ENCODE peak calls at places on chromosomes 13 and 19, in five cellular contexts. A is fibroblast of lung, E is tibial artery, F is LNCaP clone FGC, B is AG09309. D is an unnamed sample.

GRCh38 chr13:98405107-98405571 is 171.8 kb downstream of the STK24 start:
- DNase-seq in A (peak; percentile 14), E (no peak), F (no peak), B (no peak), D (no peak)

GRCh38 chr19:52778811-52779210 is 7.8 kb downstream of the ZNF600 start:
- DNase-seq in A (no peak), E (no peak), F (no peak), B (no peak), D (no peak)

GRCh38 chr19:23560051-23560450 is 127.0 kb downstream of the ZNF675 start:
- DNase-seq in A (no peak), E (no peak), F (no peak), B (no peak), D (no peak)

GRCh38 chr13:98909016-98909415 is 68.8 kb downstream of the DOCK9 start:
- DNase-seq in A (no peak), E (no peak), F (no peak), B (no peak), D (peak; percentile 35)

GRCh38 chr13:102484329-102484728 is 82.5 kb upstream of the FGF14 start:
- DNase-seq in A (peak; percentile 2), E (no peak), F (no peak), B (no peak), D (peak; percentile 9)

GRCh38 chr13:109447667-109448066 is 338.7 kb downstream of the IRS2 start:
- DNase-seq in A (no peak), E (no peak), F (no peak), B (no peak), D (no peak)

GRCh38 chr19:44512326-44513298 is 12.3 kb upstream of the ZNF180 start:
- DNase-seq in A (peak; percentile 35), E (no peak), F (peak; percentile 30), B (peak; percentile 31), D (peak; percentile 42)

GRCh38 chr13:66585669-66586203 is 644.4 kb downstream of the PCDH9 start:
- DNase-seq in A (peak; percentile 47), E (no peak), F (no peak), B (no peak), D (no peak)

GRCh38 chr19:1241417-1242095 is at the start of gene ATP5F1D:
- DNase-seq in A (peak; percentile 93), E (peak; percentile 97), F (no peak), B (peak; percentile 73), D (peak; percentile 96)

GRCh38 chr19:1238373-1239303 is 833 bp upstream of the CBARP start:
- DNase-seq in A (no peak), E (no peak), F (no peak), B (no peak), D (no peak)

GRCh38 chr19:1239420-1239795 is 1.6 kb upstream of the CBARP start:
- DNase-seq in A (no peak), E (no peak), F (no peak), B (no peak), D (no peak)

GRCh38 chr19:1239796-1240737 is 1.5 kb upstream of the ATP5F1D start:
- DNase-seq in A (peak; percentile 87), E (peak; percentile 93), F (no peak), B (no peak), D (peak; percentile 98)

DNA sequence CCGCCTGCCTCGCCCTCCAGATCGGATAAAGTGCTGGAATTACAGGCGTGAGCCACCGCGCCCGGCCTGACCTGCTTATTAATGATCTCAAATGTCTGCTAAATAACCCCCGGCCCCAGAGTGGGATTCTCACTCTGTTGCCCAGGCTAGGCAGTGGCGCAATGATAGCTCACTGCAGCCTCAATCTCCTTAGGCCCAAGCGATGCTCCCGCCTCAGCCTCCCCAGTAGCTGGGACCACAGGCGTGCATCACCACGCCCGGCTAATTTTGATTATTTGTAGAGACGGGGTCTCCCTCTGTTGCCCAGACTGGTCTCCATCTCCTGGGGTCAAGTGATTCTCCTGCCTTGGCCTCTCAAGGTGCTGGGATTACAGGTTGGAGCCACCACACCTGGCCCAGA is 626 bp upstream of the ATP5F1D start:
- DNase-seq in A (no peak), E (no peak), F (no peak), B (no peak), D (no peak)
- H3K4me3 ChIP-seq in A (no peak overlapping the region), E (peak overlapping the region; percentile 84), F (peak overlapping the region; percentile 84), B (no peak overlapping the region), D (peak overlapping the region; percentile 79)

DNA sequence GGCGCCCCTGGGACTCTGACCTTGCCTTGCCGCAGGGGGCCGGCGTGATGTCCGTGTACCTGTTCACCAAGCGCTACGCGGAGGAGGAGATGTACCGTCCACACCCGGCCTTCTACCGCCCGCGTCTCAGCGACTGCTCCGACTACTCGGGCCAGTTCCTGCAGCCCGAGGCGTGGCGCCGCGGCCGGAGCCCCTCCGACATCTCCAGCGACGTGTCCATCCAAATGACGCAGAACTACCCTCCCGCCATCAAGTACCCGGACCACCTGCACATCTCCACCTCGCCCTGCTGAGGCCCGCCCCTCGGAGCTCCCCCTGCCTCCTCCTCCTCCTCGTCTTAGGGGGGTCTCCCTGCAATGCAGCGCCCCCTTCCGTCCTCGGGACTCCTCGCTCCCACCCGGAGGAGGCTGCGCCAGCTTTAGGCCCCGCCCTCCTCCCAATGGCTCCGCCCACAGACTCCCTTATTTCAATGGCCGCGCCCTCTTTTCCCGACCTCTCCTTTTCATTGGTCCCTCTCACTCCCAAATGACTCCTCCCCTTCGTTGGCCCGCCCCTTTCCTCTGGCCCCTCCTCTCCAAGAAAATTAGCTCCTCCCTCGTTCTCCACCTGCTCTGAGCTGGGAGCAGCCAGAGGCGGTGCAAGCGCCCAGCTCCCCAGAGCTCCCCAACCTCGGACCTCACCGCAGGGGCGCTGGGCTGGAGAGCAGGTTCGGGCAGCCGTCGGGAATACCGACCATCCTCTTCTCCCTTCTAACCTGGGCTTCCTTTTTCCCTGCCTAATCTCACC is 20.5 kb upstream of the CACNG8 start:
- DNase-seq in A (no peak), E (no peak), F (no peak), B (no peak), D (peak; percentile 26)
- H3K4me3 ChIP-seq in A (no peak overlapping the region), E (no peak overlapping the region), F (no peak overlapping the region), B (no peak overlapping the region), D (no peak overlapping the region)

DNA sequence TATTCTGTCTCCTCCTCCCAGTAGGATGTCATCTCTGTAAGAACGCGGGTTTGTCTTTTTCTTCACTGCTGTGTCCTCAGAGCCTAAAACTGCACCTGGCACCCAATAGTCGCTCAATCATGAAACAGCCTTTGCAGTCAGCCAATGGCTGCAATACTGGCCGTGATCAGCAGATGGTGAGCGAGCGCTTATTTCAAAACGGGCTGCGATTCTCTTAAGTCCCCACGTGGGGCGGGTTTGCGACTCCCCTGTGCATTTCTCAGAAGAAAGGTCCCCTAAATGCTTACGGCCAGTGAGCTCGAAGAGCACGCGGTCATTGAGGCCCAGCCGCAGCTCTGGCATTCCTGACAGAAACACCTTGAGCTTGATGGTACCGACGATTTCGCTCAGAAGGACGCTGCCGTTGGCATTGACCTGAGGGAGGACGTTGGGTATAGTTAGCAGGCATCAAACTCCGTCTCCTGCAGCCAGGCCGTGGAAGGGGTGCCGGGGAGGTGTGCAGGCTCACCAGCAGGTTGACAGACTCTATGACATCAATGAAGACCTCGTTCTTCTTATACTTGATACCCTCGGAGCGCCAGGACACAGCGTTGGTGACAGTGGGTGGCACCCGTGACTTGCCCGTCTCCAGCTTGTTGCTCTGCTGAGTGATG is 6.0 kb downstream of the AP1M2 start:
- DNase-seq in A (peak; percentile 84), E (peak; percentile 92), F (peak; percentile 63), B (peak; percentile 71), D (peak; percentile 81)
- H3K4me3 ChIP-seq in A (no peak overlapping the region), E (no peak overlapping the region), F (no peak overlapping the region), B (no peak overlapping the region), D (no peak overlapping the region)

GRCh38 chr13:60163525-60164471 is at the start of gene DIAPH3:
- DNase-seq in A (peak; percentile 96), E (peak; percentile 97), F (peak; percentile 86), B (peak; percentile 75), D (peak; percentile 98)

GRCh38 chr13:60167121-60167520 is 3.4 kb upstream of the DIAPH3 start:
- DNase-seq in A (no peak), E (no peak), F (no peak), B (no peak), D (no peak)

GRCh38 chr13:60164490-60164889 is 762 bp upstream of the DIAPH3 start:
- DNase-seq in A (peak; percentile 29), E (no peak), F (no peak), B (no peak), D (peak; percentile 34)

GRCh38 chr13:60162096-60162495 is 1.6 kb downstream of the DIAPH3 start:
- DNase-seq in A (peak; percentile 40), E (no peak), F (no peak), B (no peak), D (no peak)

DNA sequence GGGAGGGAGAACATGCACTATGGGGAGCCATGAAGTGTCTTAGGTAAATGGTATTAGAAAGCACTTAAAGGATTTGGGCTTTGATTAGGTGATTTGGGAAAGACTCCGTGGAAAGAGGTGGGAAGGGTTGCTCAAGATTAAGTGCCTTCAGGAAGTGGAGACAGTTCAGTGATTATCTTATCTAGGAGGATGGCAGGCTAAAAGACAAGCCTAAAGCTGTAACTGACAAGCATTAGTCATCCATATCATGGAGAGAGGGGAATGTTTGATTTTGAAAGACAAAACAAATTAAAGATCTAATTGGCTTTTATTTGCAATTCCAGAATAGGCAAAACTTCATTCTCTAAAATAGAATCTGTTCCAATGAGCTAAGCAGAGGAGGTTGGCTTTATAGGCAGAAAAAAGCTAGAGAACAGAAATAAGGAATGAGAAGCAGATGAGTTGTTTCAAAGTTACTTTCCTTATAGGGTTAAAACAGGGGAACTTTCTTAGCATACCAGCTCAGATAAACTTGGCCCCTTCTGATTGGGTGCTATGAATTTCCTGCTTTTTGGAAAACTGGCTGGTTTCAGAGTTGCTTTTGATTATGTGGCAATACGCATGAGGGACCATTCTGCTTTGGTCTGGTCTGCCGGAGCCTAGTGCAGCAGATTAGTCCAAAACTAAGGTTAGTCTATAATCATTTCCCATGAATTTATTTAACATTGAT is 1.8 kb upstream of the DIAPH3 start:
- DNase-seq in A (peak; percentile 58), E (no peak), F (no peak), B (no peak), D (no peak)
- H3K4me3 ChIP-seq in A (no peak overlapping the region), E (no peak overlapping the region), F (no peak overlapping the region), B (no peak overlapping the region), D (peak overlapping the region; percentile 9)

GRCh38 chr13:26308250-26308649 is 54.3 kb downstream of the CDK8 start:
- DNase-seq in A (no peak), E (no peak), F (no peak), B (no peak), D (no peak)

GRCh38 chr13:26310003-26310402 is 56.1 kb downstream of the CDK8 start:
- DNase-seq in A (no peak), E (no peak), F (no peak), B (no peak), D (no peak)

GRCh38 chr13:26308836-26309235 is 54.9 kb downstream of the CDK8 start:
- DNase-seq in A (no peak), E (no peak), F (no peak), B (no peak), D (no peak)

GRCh38 chr13:26305676-26306075 is 51.7 kb downstream of the CDK8 start:
- DNase-seq in A (no peak), E (no peak), F (no peak), B (no peak), D (no peak)

GRCh38 chr13:26307701-26308100 is 53.8 kb downstream of the CDK8 start:
- DNase-seq in A (no peak), E (no peak), F (no peak), B (no peak), D (no peak)
- H3K4me3 ChIP-seq in A (no peak overlapping the region), E (no peak overlapping the region), F (no peak overlapping the region), B (no peak overlapping the region), D (no peak overlapping the region)

GRCh38 chr19:5961969-5962945 is 15.7 kb downstream of the RANBP3 start:
- DNase-seq in A (peak; percentile 23), E (no peak), F (peak; percentile 54), B (no peak), D (no peak)
- H3K4me3 ChIP-seq in A (no peak overlapping the region), E (no peak overlapping the region), F (peak overlapping the region; percentile 1), B (no peak overlapping the region), D (no peak overlapping the region)